ENCODE peak calls at places on chromosomes 7 and 10, in six cellular contexts. S is A673, B is mammary epithelial cell, Y is gastrocnemius medialis, K is heart left ventricle, X is psoas muscle. P is an unnamed sample.

GRCh38 chr10:76922666-76923065 is 714.9 kb downstream of the KCNMA1 start:
- DNase-seq in S (no peak), B (no peak), Y (no peak), K (no peak), X (no peak), P (no peak)

GRCh38 chr7:139075031-139075652 is 34.4 kb downstream of the ZC3HAV1 start:
- DNase-seq in S (peak; percentile 82), B (peak; percentile 53), Y (peak; percentile 46), K (peak; percentile 74), X (peak; percentile 56), P (peak; percentile 79)

GRCh38 chr7:139673762-139674161 is 104.0 kb downstream of the HIPK2 start:
- DNase-seq in S (no peak), B (no peak), Y (no peak), K (no peak), X (no peak), P (no peak)

GRCh38 chr7:135666836-135667235 is 4.5 kb downstream of the STMP1 start:
- DNase-seq in S (no peak), B (no peak), Y (no peak), K (no peak), X (no peak), P (no peak)

GRCh38 chr10:88952647-88953111 is at the start of gene ACTA2:
- DNase-seq in S (peak; percentile 73), B (no peak), Y (no peak), K (peak; percentile 50), X (no peak), P (peak; percentile 42)

GRCh38 chr10:79418274-79418673 is 27.1 kb downstream of the ZCCHC24 start:
- DNase-seq in S (no peak), B (no peak), Y (peak; percentile 10), K (no peak), X (no peak), P (no peak)

GRCh38 chr10:51862149-51862548 is 162.8 kb upstream of the CSTF2T start:
- DNase-seq in S (no peak), B (no peak), Y (no peak), K (no peak), X (no peak), P (no peak)

GRCh38 chr10:103616705-103617361 is 123.3 kb downstream of the NEURL1 start:
- DNase-seq in S (peak; percentile 29), B (no peak), Y (peak; percentile 97), K (no peak), X (peak; percentile 90), P (peak; percentile 71)

GRCh38 chr10:61284222-61284890 is 168.8 kb downstream of the TMEM26 start:
- DNase-seq in S (peak; percentile 81), B (peak; percentile 22), Y (no peak), K (no peak), X (no peak), P (no peak)

GRCh38 chr7:157949711-157950110 is 612.9 kb downstream of the DNAJB6 start:
- DNase-seq in S (no peak), B (no peak), Y (no peak), K (no peak), X (no peak), P (no peak)

GRCh38 chr7:28112467-28112866 is 68.1 kb downstream of the JAZF1 start:
- DNase-seq in S (no peak), B (no peak), Y (no peak), K (no peak), X (no peak), P (no peak)

GRCh38 chr10:127492607-127493250 is 56.4 kb upstream of the NPS start:
- DNase-seq in S (no peak), B (no peak), Y (no peak), K (no peak), X (no peak), P (no peak)

GRCh38 chr10:11482306-11482705 is 129.1 kb downstream of the USP6NL start:
- DNase-seq in S (no peak), B (no peak), Y (no peak), K (no peak), X (no peak), P (no peak)

GRCh38 chr7:8435597-8436243 is 2.3 kb downstream of the NXPH1 start:
- DNase-seq in S (no peak), B (no peak), Y (no peak), K (no peak), X (no peak), P (no peak)

GRCh38 chr7:21926448-21926847 is 19.3 kb downstream of the CDCA7L start:
- DNase-seq in S (no peak), B (no peak), Y (no peak), K (no peak), X (no peak), P (no peak)

GRCh38 chr7:21920931-21921330 is 24.8 kb downstream of the CDCA7L start:
- DNase-seq in S (no peak), B (no peak), Y (no peak), K (no peak), X (no peak), P (no peak)

GRCh38 chr7:21927693-21928092 is 18.0 kb downstream of the CDCA7L start:
- DNase-seq in S (no peak), B (no peak), Y (no peak), K (no peak), X (no peak), P (no peak)

GRCh38 chr7:21923663-21924062 is 22.0 kb downstream of the CDCA7L start:
- DNase-seq in S (peak; percentile 67), B (no peak), Y (no peak), K (no peak), X (no peak), P (peak; percentile 48)

GRCh38 chr7:21922605-21923004 is 23.1 kb downstream of the CDCA7L start:
- DNase-seq in S (no peak), B (no peak), Y (no peak), K (no peak), X (no peak), P (no peak)
- H3K4me1 ChIP-seq in S (peaks cover 15% of the 10 kb centered on the region), B (no peaks in the 10 kb centered on the region), Y (no peaks in the 10 kb centered on the region), K (peaks cover 7% of the 10 kb centered on the region), X (peaks cover 7% of the 10 kb centered on the region), P (peaks cover 20% of the 10 kb centered on the region)

DNA sequence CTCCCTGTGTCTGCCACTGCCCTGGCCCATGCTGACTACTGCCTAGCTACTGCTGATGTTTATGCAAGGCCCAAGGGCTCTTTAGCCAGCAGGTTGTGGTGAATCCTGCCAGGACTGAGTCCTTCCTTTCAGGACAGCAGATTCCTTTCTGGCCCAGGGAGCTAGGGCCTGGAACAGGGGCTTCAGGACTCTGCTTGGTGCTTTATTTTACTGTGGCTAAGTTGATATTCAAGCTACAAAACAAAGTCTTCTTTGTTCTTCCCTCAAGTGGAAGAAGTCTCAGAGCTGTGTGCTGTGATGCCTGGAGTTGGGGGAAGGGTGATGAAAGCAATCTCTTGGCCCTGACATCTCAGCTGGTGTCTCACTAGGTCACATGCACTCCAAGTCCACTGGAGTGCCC is 66.2 kb upstream of the NME8 start:
- DNase-seq in S (no peak), B (no peak), Y (no peak), K (no peak), X (no peak), P (no peak)
- TF ChIP-seq CTCF in S (no peak), B (no peak), Y (no peak), K (no peak), X (no peak), P (no peak)

DNA sequence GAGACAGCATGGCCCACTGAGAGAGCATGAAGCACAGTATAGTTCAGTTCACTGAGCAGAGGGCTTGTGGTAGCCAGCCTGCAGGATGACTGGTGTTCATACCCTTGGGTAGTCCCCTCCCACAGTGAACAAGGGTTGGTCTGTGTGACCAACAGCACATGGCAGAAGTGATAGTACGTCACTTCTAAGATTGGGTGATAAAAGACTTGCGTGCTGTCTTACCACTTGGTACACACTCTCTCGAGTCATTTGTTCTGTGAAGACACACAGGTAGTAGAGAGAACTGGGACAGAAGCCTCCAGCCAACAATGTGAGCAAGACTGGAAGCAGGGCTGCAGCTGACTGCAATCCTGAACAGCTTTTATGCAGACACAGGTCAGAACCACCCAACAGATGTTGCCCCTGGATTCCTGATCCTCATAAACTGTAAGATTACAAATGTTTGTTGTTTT is 14.6 kb downstream of the EPC1 start:
- DNase-seq in S (no peak), B (peak; percentile 75), Y (peak; percentile 57), K (no peak), X (no peak), P (no peak)
- H3K4me1 ChIP-seq in S (peaks cover 69% of the 10 kb centered on the region), B (peaks cover 11% of the 10 kb centered on the region), Y (peaks cover 98% of the 10 kb centered on the region), K (peaks cover 84% of the 10 kb centered on the region), X (peaks cover 98% of the 10 kb centered on the region), P (peaks cover 99% of the 10 kb centered on the region)

GRCh38 chr10:25026463-25026862 is 10.1 kb downstream of the THNSL1 start:
- DNase-seq in S (peak; percentile 22), B (no peak), Y (no peak), K (no peak), X (no peak), P (no peak)
- TF ChIP-seq CTCF in S (peak; percentile 47), B (peak; percentile 41), Y (no peak), K (peak; percentile 48), X (peak; percentile 22), P (no peak)

GRCh38 chr7:78197447-78197846 is 398.9 kb downstream of the PHTF2 start:
- DNase-seq in S (peak; percentile 52), B (no peak), Y (no peak), K (no peak), X (no peak), P (no peak)
- H3K4me1 ChIP-seq in S (no peaks in the 10 kb centered on the region), B (no peaks in the 10 kb centered on the region), Y (no peaks in the 10 kb centered on the region), K (no peaks in the 10 kb centered on the region), X (no peaks in the 10 kb centered on the region), P (no peaks in the 10 kb centered on the region)

DNA sequence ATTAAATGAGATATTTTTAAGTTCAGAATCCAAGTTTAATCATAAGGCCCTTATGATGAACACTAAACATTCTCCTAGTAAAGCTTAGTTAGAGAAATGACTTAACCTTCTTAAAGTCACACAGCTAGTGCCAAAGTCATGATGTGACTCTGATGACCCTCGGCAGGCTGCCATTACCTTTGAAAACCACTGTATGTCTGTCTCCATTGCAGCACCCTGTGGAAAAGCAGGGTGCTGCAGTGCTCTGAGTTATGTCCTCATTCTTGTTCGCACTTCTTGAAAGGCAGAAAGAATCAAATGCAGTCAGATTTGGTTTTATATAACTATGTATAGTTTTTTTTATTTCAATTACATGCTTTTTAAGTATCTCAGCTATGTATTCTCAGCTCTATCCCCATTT is 105.0 kb downstream of the PHTF2 start:
- DNase-seq in S (peak; percentile 23), B (no peak), Y (peak; percentile 84), K (no peak), X (peak; percentile 22), P (no peak)
- TF ChIP-seq CTCF in S (peak; percentile 36), B (peak; percentile 13), Y (peak; percentile 63), K (no peak), X (peak; percentile 62), P (peak; percentile 18)

DNA sequence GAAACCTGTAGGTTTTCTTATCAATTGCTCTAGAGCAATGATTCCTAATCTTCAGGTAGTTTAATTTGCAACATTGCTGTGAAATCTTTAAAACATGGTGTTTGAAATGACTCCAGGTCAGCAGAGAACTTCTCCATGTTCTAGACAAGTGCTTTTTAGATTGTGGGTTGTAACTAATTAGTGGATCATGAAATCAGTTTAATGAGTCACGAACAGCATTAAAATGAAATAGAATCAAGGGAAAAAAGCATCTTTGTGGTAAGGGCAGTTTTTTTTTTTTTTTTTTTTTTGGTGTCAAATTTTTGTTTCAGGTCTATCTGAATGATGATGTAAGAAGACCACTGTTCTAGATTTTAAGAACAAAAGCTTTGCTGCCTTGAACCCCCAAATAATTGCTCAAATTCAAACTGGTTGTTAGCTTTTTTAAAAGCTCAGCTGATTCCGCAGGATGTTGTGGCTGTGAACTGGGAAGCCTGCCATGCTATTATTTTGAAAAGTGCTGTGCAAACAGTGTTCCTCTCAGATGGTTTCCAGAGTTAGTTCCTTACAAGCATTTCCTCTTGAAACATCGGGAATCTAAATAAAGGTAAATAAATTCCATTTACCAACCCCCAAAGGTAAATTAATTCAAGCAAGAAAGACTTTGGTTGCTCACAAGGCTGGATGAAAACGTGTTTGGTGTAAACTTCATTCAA is 13.1 kb upstream of the PDK4 start:
- DNase-seq in S (no peak), B (no peak), Y (peak; percentile 53), K (peak; percentile 53), X (no peak), P (peak; percentile 63)
- H3K4me1 ChIP-seq in S (no peaks in the 10 kb centered on the region), B (peaks cover 4% of the 10 kb centered on the region), Y (peaks cover 41% of the 10 kb centered on the region), K (peaks cover 26% of the 10 kb centered on the region), X (peaks cover 24% of the 10 kb centered on the region), P (peaks cover 36% of the 10 kb centered on the region)

P was measured in heart right ventricle.